ENCODE peak calls at places on chromosomes 12 and 14, in four cellular contexts. One of them, this sample, is unnamed.

GRCh38 chr12:132360906-132361777 is 31.8 kb upstream of the GALNT9 start:
- DNase-seq in stimulated activated CD8-positive, alpha-beta memory T cell treated with anti-CD3 and anti-CD28 coated beads, Interleukin-4, amount 100 ng/mL, for 24 hours: no peak
- DNase-seq in A549: no peak
- DNase-seq in pulmonary artery endothelial cell: no peak
- DNase-seq in this sample: no peak

GRCh38 chr12:77133566-77133965 is 68.2 kb upstream of the E2F7 start:
- DNase-seq in pulmonary artery endothelial cell: no peak
- DNase-seq in A549: no peak
- DNase-seq in stimulated activated CD8-positive, alpha-beta memory T cell treated with anti-CD3 and anti-CD28 coated beads, Interleukin-4, amount 100 ng/mL, for 24 hours: no peak
- DNase-seq in this sample: peak; percentile 47

GRCh38 chr14:105398044-105398725 is at the start of gene TEX22:
- DNase-seq in stimulated activated CD8-positive, alpha-beta memory T cell treated with anti-CD3 and anti-CD28 coated beads, Interleukin-4, amount 100 ng/mL, for 24 hours: peak; percentile 91
- DNase-seq in pulmonary artery endothelial cell: peak; percentile 41
- DNase-seq in A549: peak; percentile 75
- DNase-seq in this sample: peak; percentile 61

GRCh38 chr14:76761198-76761848 is at the start of gene VASH1:
- DNase-seq in pulmonary artery endothelial cell: peak; percentile 29
- DNase-seq in A549: peak; percentile 83
- DNase-seq in stimulated activated CD8-positive, alpha-beta memory T cell treated with anti-CD3 and anti-CD28 coated beads, Interleukin-4, amount 100 ng/mL, for 24 hours: peak; percentile 64
- DNase-seq in this sample: no peak

GRCh38 chr12:98725481-98726247 is 80.6 kb downstream of the APAF1 start:
- DNase-seq in A549: no peak
- DNase-seq in pulmonary artery endothelial cell: no peak
- DNase-seq in stimulated activated CD8-positive, alpha-beta memory T cell treated with anti-CD3 and anti-CD28 coated beads, Interleukin-4, amount 100 ng/mL, for 24 hours: no peak
- DNase-seq in this sample: peak; percentile 27

GRCh38 chr12:119911147-119911546 is 34.0 kb upstream of the CIT start:
- DNase-seq in stimulated activated CD8-positive, alpha-beta memory T cell treated with anti-CD3 and anti-CD28 coated beads, Interleukin-4, amount 100 ng/mL, for 24 hours: no peak
- DNase-seq in A549: no peak
- DNase-seq in pulmonary artery endothelial cell: no peak
- DNase-seq in this sample: no peak

GRCh38 chr12:66139328-66139727 is 8.8 kb upstream of the LLPH start:
- DNase-seq in stimulated activated CD8-positive, alpha-beta memory T cell treated with anti-CD3 and anti-CD28 coated beads, Interleukin-4, amount 100 ng/mL, for 24 hours: no peak
- DNase-seq in pulmonary artery endothelial cell: no peak
- DNase-seq in A549: no peak
- DNase-seq in this sample: no peak

GRCh38 chr14:22819191-22819988 is 4.2 kb upstream of the SLC7A7 start:
- DNase-seq in A549: no peak
- DNase-seq in pulmonary artery endothelial cell: peak; percentile 68
- DNase-seq in stimulated activated CD8-positive, alpha-beta memory T cell treated with anti-CD3 and anti-CD28 coated beads, Interleukin-4, amount 100 ng/mL, for 24 hours: no peak
- DNase-seq in this sample: peak; percentile 56

GRCh38 chr12:127272864-127273263 is 994.1 kb upstream of the TMEM132C start:
- DNase-seq in stimulated activated CD8-positive, alpha-beta memory T cell treated with anti-CD3 and anti-CD28 coated beads, Interleukin-4, amount 100 ng/mL, for 24 hours: no peak
- DNase-seq in pulmonary artery endothelial cell: no peak
- DNase-seq in A549: no peak
- DNase-seq in this sample: peak; percentile 87

GRCh38 chr12:91778091-91778819 is 367.4 kb downstream of the BTG1 start:
- DNase-seq in stimulated activated CD8-positive, alpha-beta memory T cell treated with anti-CD3 and anti-CD28 coated beads, Interleukin-4, amount 100 ng/mL, for 24 hours: no peak
- DNase-seq in pulmonary artery endothelial cell: no peak
- DNase-seq in A549: no peak
- DNase-seq in this sample: no peak

GRCh38 chr12:24562761-24563392 is 386.0 kb downstream of the BCAT1 start:
- DNase-seq in pulmonary artery endothelial cell: no peak
- DNase-seq in A549: peak; percentile 12
- DNase-seq in stimulated activated CD8-positive, alpha-beta memory T cell treated with anti-CD3 and anti-CD28 coated beads, Interleukin-4, amount 100 ng/mL, for 24 hours: no peak
- DNase-seq in this sample: peak; percentile 38

GRCh38 chr12:46530373-46531056 is 157.9 kb upstream of the SLC38A2 start:
- DNase-seq in pulmonary artery endothelial cell: no peak
- DNase-seq in stimulated activated CD8-positive, alpha-beta memory T cell treated with anti-CD3 and anti-CD28 coated beads, Interleukin-4, amount 100 ng/mL, for 24 hours: no peak
- DNase-seq in A549: no peak
- DNase-seq in this sample: no peak

GRCh38 chr14:64806202-64806861 is 73.4 kb downstream of the SPTB start:
- DNase-seq in pulmonary artery endothelial cell: no peak
- DNase-seq in A549: peak; percentile 87
- DNase-seq in stimulated activated CD8-positive, alpha-beta memory T cell treated with anti-CD3 and anti-CD28 coated beads, Interleukin-4, amount 100 ng/mL, for 24 hours: no peak
- DNase-seq in this sample: peak; percentile 62

GRCh38 chr12:55930771-55931316 is at the start of gene DGKA:
- DNase-seq in pulmonary artery endothelial cell: no peak
- DNase-seq in A549: peak; percentile 71
- DNase-seq in stimulated activated CD8-positive, alpha-beta memory T cell treated with anti-CD3 and anti-CD28 coated beads, Interleukin-4, amount 100 ng/mL, for 24 hours: peak; percentile 70
- DNase-seq in this sample: peak; percentile 53

GRCh38 chr14:68790656-68791077 is 2.2 kb downstream of the ZFP36L1 start:
- DNase-seq in A549: no peak
- DNase-seq in stimulated activated CD8-positive, alpha-beta memory T cell treated with anti-CD3 and anti-CD28 coated beads, Interleukin-4, amount 100 ng/mL, for 24 hours: no peak
- DNase-seq in pulmonary artery endothelial cell: no peak
- DNase-seq in this sample: no peak

GRCh38 chr14:34926552-34926951 is 51.4 kb upstream of the BAZ1A start:
- DNase-seq in pulmonary artery endothelial cell: peak; percentile 29
- DNase-seq in A549: no peak
- DNase-seq in stimulated activated CD8-positive, alpha-beta memory T cell treated with anti-CD3 and anti-CD28 coated beads, Interleukin-4, amount 100 ng/mL, for 24 hours: no peak
- DNase-seq in this sample: no peak

GRCh38 chr12:62763319-62763718 is 171.6 kb downstream of the PPM1H start:
- DNase-seq in A549: no peak
- DNase-seq in pulmonary artery endothelial cell: no peak
- DNase-seq in stimulated activated CD8-positive, alpha-beta memory T cell treated with anti-CD3 and anti-CD28 coated beads, Interleukin-4, amount 100 ng/mL, for 24 hours: no peak
- DNase-seq in this sample: no peak

GRCh38 chr12:105057174-105057573 is 27.1 kb downstream of the ALDH1L2 start:
- DNase-seq in A549: no peak
- DNase-seq in stimulated activated CD8-positive, alpha-beta memory T cell treated with anti-CD3 and anti-CD28 coated beads, Interleukin-4, amount 100 ng/mL, for 24 hours: no peak
- DNase-seq in pulmonary artery endothelial cell: no peak
- DNase-seq in this sample: no peak

GRCh38 chr12:45991289-45992249 is 1.2 kb upstream of the SCAF11 start:
- DNase-seq in A549: peak; percentile 60
- DNase-seq in stimulated activated CD8-positive, alpha-beta memory T cell treated with anti-CD3 and anti-CD28 coated beads, Interleukin-4, amount 100 ng/mL, for 24 hours: peak; percentile 44
- DNase-seq in pulmonary artery endothelial cell: no peak
- DNase-seq in this sample: peak; percentile 85

GRCh38 chr12:65695077-65695865 is 129.0 kb upstream of the HMGA2 start:
- DNase-seq in stimulated activated CD8-positive, alpha-beta memory T cell treated with anti-CD3 and anti-CD28 coated beads, Interleukin-4, amount 100 ng/mL, for 24 hours: no peak
- DNase-seq in pulmonary artery endothelial cell: peak; percentile 78
- DNase-seq in A549: peak; percentile 34
- DNase-seq in this sample: peak; percentile 99

GRCh38 chr12:24945039-24945438 is 3.9 kb downstream of the BCAT1 start:
- DNase-seq in stimulated activated CD8-positive, alpha-beta memory T cell treated with anti-CD3 and anti-CD28 coated beads, Interleukin-4, amount 100 ng/mL, for 24 hours: no peak
- DNase-seq in A549: no peak
- DNase-seq in pulmonary artery endothelial cell: no peak
- DNase-seq in this sample: no peak

GRCh38 chr12:9687228-9687627 is 17.7 kb downstream of the CLEC2D start:
- DNase-seq in A549: no peak
- DNase-seq in stimulated activated CD8-positive, alpha-beta memory T cell treated with anti-CD3 and anti-CD28 coated beads, Interleukin-4, amount 100 ng/mL, for 24 hours: no peak
- DNase-seq in pulmonary artery endothelial cell: no peak
- DNase-seq in this sample: peak; percentile 32

GRCh38 chr12:68768431-68768934 is 22.5 kb downstream of the SLC35E3 start:
- DNase-seq in stimulated activated CD8-positive, alpha-beta memory T cell treated with anti-CD3 and anti-CD28 coated beads, Interleukin-4, amount 100 ng/mL, for 24 hours: no peak
- DNase-seq in pulmonary artery endothelial cell: no peak
- DNase-seq in A549: no peak
- DNase-seq in this sample: no peak

GRCh38 chr14:91466192-91466591 is 43.9 kb downstream of the PPP4R3A start:
- DNase-seq in A549: no peak
- DNase-seq in stimulated activated CD8-positive, alpha-beta memory T cell treated with anti-CD3 and anti-CD28 coated beads, Interleukin-4, amount 100 ng/mL, for 24 hours: no peak
- DNase-seq in pulmonary artery endothelial cell: no peak
- DNase-seq in this sample: peak; percentile 28

GRCh38 chr12:92324849-92325500 is 179.3 kb upstream of the BTG1 start:
- DNase-seq in A549: no peak
- DNase-seq in stimulated activated CD8-positive, alpha-beta memory T cell treated with anti-CD3 and anti-CD28 coated beads, Interleukin-4, amount 100 ng/mL, for 24 hours: no peak
- DNase-seq in pulmonary artery endothelial cell: no peak
- DNase-seq in this sample: no peak

GRCh38 chr14:105047283-105048016 is 17.8 kb downstream of the GPR132 start:
- DNase-seq in stimulated activated CD8-positive, alpha-beta memory T cell treated with anti-CD3 and anti-CD28 coated beads, Interleukin-4, amount 100 ng/mL, for 24 hours: no peak
- DNase-seq in A549: no peak
- DNase-seq in pulmonary artery endothelial cell: no peak
- DNase-seq in this sample: no peak

GRCh38 chr12:531951-532585 is 72.3 kb downstream of the B4GALNT3 start:
- DNase-seq in pulmonary artery endothelial cell: no peak
- DNase-seq in stimulated activated CD8-positive, alpha-beta memory T cell treated with anti-CD3 and anti-CD28 coated beads, Interleukin-4, amount 100 ng/mL, for 24 hours: no peak
- DNase-seq in A549: no peak
- DNase-seq in this sample: no peak

This sample was measured in Caki2.